ENCODE peak calls at places on chromosomes 5 and 9, in five cellular contexts. P, H, K, A and G are unnamed samples.
A peak's percentile ranks its signal among the peaks of the same experiment; 100 is the strongest.

GRCh38 chr5:8848997-8849585 is 696.8 kb downstream of the SEMA5A start:
- DNase-seq in H (no peak), P (no peak), A (peak; percentile 24), K (no peak), G (peak; percentile 51)

GRCh38 chr9:120099064-120099463 is 480.9 kb downstream of the CDK5RAP2 start:
- DNase-seq in P (no peak), K (no peak), H (no peak), A (no peak), G (no peak)

GRCh38 chr5:2802693-2803365 is 51.4 kb upstream of the IRX2 start:
- DNase-seq in A (no peak), K (no peak), P (peak; percentile 38), H (no peak), G (no peak)

GRCh38 chr5:180825768-180826525 is 23.3 kb upstream of the MGAT1 start:
- DNase-seq in K (no peak), P (no peak), H (no peak), A (peak; percentile 47), G (peak; percentile 71)

GRCh38 chr9:84953797-84954695 is 284.5 kb downstream of the NTRK2 start:
- DNase-seq in H (peak; percentile 87), A (peak; percentile 5), P (peak; percentile 77), K (peak; percentile 77), G (peak; percentile 15)

GRCh38 chr5:129228577-129228976 is 134.0 kb downstream of the ISOC1 start:
- DNase-seq in A (no peak), K (no peak), H (no peak), P (no peak), G (no peak)

GRCh38 chr9:24936117-24936516 is 390.4 kb upstream of the IZUMO3 start:
- DNase-seq in H (no peak), P (no peak), A (no peak), K (no peak), G (no peak)

GRCh38 chr5:176797456-176798093 is 12.8 kb upstream of the UNC5A start:
- DNase-seq in H (no peak), A (no peak), K (no peak), P (no peak), G (no peak)

GRCh38 chr9:121862973-121863372 is 211.5 kb downstream of the DAB2IP start:
- DNase-seq in A (no peak), K (no peak), H (no peak), P (no peak), G (no peak)

GRCh38 chr9:130885422-130886375 is 10.9 kb downstream of the QRFP start:
- DNase-seq in A (no peak), H (no peak), P (no peak), K (peak; percentile 63), G (no peak)

GRCh38 chr9:470041-470781 is 255.5 kb downstream of the DOCK8 start:
- DNase-seq in H (peak; percentile 95), P (peak; percentile 82), K (peak; percentile 94), A (peak; percentile 80), G (peak; percentile 76)

GRCh38 chr9:114004221-114004716 is 73.8 kb downstream of the AMBP start:
- DNase-seq in H (peak; percentile 63), A (peak; percentile 53), P (peak; percentile 27), K (peak; percentile 73), G (no peak)

GRCh38 chr5:179346401-179346800 is 1.1 kb upstream of the ADAMTS2 start:
- DNase-seq in A (no peak), P (no peak), H (no peak), K (peak; percentile 23), G (peak; percentile 37)

GRCh38 chr5:151070449-151070848 is 10.4 kb downstream of the TNIP1 start:
- DNase-seq in H (no peak), K (no peak), A (peak; percentile 68), P (no peak), G (no peak)

GRCh38 chr9:109063765-109064164 is 50.5 kb upstream of the CTNNAL1 start:
- DNase-seq in P (peak; percentile 41), K (no peak), A (peak; percentile 11), H (no peak), G (peak; percentile 55)

GRCh38 chr5:156879665-156880285 is 29.7 kb downstream of the PPP1R2B start:
- DNase-seq in H (no peak), K (no peak), P (no peak), A (no peak), G (no peak)

GRCh38 chr9:3241290-3241689 is 284.5 kb downstream of the RFX3 start:
- DNase-seq in K (no peak), A (peak; percentile 19), H (no peak), P (no peak), G (peak; percentile 51)

GRCh38 chr9:34145165-34145564 is 18.7 kb upstream of the DCAF12 start:
- DNase-seq in A (no peak), H (no peak), P (no peak), K (no peak), G (peak; percentile 38)

GRCh38 chr5:60183881-60184280 is 290.4 kb upstream of the PDE4D start:
- DNase-seq in A (no peak), P (no peak), H (no peak), K (no peak), G (no peak)

GRCh38 chr5:112109331-112109993 is 309.6 kb downstream of the EPB41L4A start:
- DNase-seq in P (peak; percentile 83), K (no peak), A (peak; percentile 90), H (peak; percentile 79), G (peak; percentile 85)

GRCh38 chr9:121945849-121946248 is 147.3 kb downstream of the TTLL11 start:
- DNase-seq in P (no peak), K (no peak), H (no peak), A (no peak), G (no peak)

GRCh38 chr9:118577121-118577520 is 792.1 kb downstream of the BRINP1 start:
- DNase-seq in H (no peak), K (no peak), A (peak; percentile 55), P (no peak), G (peak; percentile 87)

GRCh38 chr5:40798012-40798855 is at the start of gene PRKAA1:
- DNase-seq in P (peak; percentile 83), K (peak; percentile 98), H (peak; percentile 94), A (peak; percentile 88), G (peak; percentile 89)

GRCh38 chr9:84839538-84839937 is 170.0 kb downstream of the NTRK2 start:
- DNase-seq in H (no peak), P (no peak), A (peak; percentile 10), K (no peak), G (peak; percentile 15)

GRCh38 chr9:129887210-129888084 is 52.2 kb downstream of the USP20 start:
- DNase-seq in H (no peak), A (peak; percentile 64), P (no peak), K (peak; percentile 81), G (peak; percentile 70)

GRCh38 chr5:39523821-39524220 is 99.0 kb upstream of the DAB2 start:
- DNase-seq in H (no peak), A (no peak), K (no peak), P (no peak), G (peak; percentile 74)

GRCh38 chr9:96140401-96141180 is 161.4 kb downstream of the HSD17B3 start:
- DNase-seq in P (no peak), K (no peak), A (peak; percentile 85), H (no peak), G (peak; percentile 15)

GRCh38 chr5:38060354-38060753 is 198.0 kb upstream of the EGFLAM start:
- DNase-seq in P (no peak), A (peak; percentile 91), K (no peak), H (no peak), G (peak; percentile 48)

DNA sequence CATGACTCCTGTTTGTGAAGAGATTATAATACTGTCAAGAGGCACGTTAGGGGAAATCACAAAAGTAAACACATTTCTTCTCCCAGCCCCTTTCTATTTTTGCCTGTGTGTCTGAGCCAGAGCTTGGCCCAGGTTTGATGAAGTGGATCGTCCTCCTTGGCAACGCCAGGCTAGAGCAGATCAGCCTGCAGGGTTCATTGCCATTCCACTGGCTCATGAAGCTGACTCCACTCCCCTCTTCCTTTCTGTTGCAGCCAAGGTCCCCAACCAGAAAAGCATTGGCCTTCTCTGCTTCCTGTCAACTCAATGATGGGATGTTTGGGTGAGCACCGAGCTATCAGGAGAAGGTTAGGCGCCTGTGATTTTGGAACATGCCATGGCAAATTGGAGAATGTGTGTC is 3.3 kb downstream of the ADRB2 start:
- DNase-seq in K (no peak), H (no peak), P (no peak), A (no peak), G (no peak)
- H3K4me3 ChIP-seq in K (peak overlapping the region; percentile 60), H (peak overlapping the region; percentile 60), P (peak overlapping the region; percentile 42), A (no peak overlapping the region), G (no peak overlapping the region)

GRCh38 chr5:148290271-148291195 is 21.7 kb upstream of the SPINK7 start:
- DNase-seq in K (no peak), P (no peak), H (no peak), A (peak; percentile 32), G (peak; percentile 53)
- TF ChIP-seq CTCF in K (no peak), P (no peak), H (peak; percentile 40), A (peak; percentile 61), G (peak; percentile 60)

GRCh38 chr5:174723979-174724483 is 351 bp upstream of the MSX2 start:
- DNase-seq in H (no peak), K (no peak), A (peak; percentile 33), P (no peak), G (peak; percentile 13)
- H3K4me3 ChIP-seq in H (peak overlapping the region; percentile 59), K (peak overlapping the region; percentile 42), A (peak overlapping the region; percentile 76), P (no peak overlapping the region), G (peak overlapping the region; percentile 59)

DNA sequence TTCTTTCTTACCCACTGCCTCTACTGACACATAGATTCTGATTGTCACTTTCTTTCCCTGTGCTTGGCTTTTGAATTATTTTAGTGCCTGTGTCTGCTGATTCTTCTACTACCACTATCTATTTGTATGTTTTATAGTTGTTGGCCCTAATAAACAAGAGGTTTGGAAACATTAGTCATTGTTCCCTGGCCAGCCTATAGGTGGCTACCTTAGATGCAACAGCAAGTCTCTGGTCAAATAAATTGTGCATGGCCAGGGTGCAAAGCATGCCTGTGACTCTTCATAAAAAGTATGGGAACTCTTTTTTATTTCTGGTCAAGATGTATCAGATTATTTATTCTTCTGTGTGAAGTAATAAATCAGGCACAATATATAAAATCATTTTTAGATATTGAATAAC is 124.4 kb downstream of the PLK2 start:
- DNase-seq in H (no peak), P (no peak), K (no peak), A (peak; percentile 10), G (peak; percentile 13)
- TF ChIP-seq CTCF in H (no peak), P (no peak), K (no peak), A (peak; percentile 31), G (peak; percentile 39)

DNA sequence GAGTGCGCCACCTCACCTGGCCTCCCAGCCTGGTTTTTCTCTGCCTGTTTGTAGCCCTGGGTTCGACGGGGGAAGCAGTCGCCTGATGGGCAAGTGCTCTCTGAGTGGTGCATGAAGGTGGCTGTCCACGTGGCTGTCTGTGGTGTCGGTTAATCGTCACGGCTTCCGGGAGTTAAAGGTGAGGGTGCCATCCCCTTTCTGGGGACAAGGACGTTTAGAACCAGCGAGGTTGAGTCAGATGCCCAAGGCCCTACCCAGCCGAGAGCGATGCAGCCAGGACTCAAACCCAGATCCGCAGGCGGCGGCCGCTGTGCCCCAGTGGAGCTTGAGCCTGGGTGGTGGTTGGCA is 47.7 kb downstream of the RXRA start:
- DNase-seq in K (no peak), A (no peak), P (no peak), H (no peak), G (no peak)
- H3K4me3 ChIP-seq in K (no peak overlapping the region), A (no peak overlapping the region), P (no peak overlapping the region), H (no peak overlapping the region), G (no peak overlapping the region)